ENCODE peak calls at places on chromosome 13, in seven cellular contexts. Y, O, Q, P, N, J and W are unnamed samples.

GRCh38 chr13:74511523-74511922 is 377.3 kb upstream of the KLF12 start:
- DNase-seq in P (no peak), N (no peak), J (no peak), Y (no peak), Q (no peak), O (no peak), W (no peak)

GRCh38 chr13:39773833-39774232 is 118.4 kb downstream of the COG6 start:
- DNase-seq in J (no peak), Q (no peak), N (peak), O (peak), P (no peak), Y (no peak), W (no peak)

GRCh38 chr13:49679244-49679643 is 12.0 kb downstream of the EBPL start:
- DNase-seq in P (no peak), O (peak), N (no peak), J (no peak), Q (no peak), Y (peak), W (no peak)

GRCh38 chr13:94140027-94140426 is 339.5 kb downstream of the DCT start:
- DNase-seq in Q (no peak), N (no peak), P (no peak), J (no peak), Y (no peak), O (no peak), W (no peak)

GRCh38 chr13:33441015-33441414 is 155.5 kb upstream of the STARD13 start:
- DNase-seq in Y (peak), Q (no peak), N (peak), J (no peak), O (peak), P (no peak), W (peak)

GRCh38 chr13:65638572-65639168 is 1591.5 kb downstream of the PCDH9 start:
- DNase-seq in N (peak), P (no peak), O (peak), J (no peak), Q (no peak), Y (peak), W (no peak)

GRCh38 chr13:64551755-64552154 is 2678.4 kb downstream of the PCDH9 start:
- DNase-seq in O (peak), Y (no peak), N (peak), P (no peak), Q (no peak), J (no peak), W (no peak)

GRCh38 chr13:107866666-107867623 is 348.4 kb downstream of the LIG4 start:
- DNase-seq in P (no peak), J (no peak), Q (no peak), N (peak), O (peak), Y (no peak), W (peak)

GRCh38 chr13:73842621-73843020 is 291.6 kb downstream of the KLF12 start:
- DNase-seq in Q (no peak), O (no peak), P (no peak), N (no peak), J (no peak), Y (no peak), W (no peak)

GRCh38 chr13:50085063-50085462 is 69.8 kb downstream of the KCNRG start:
- DNase-seq in N (peak), J (no peak), O (peak), P (no peak), Y (no peak), Q (no peak), W (no peak)

GRCh38 chr13:73429691-73430090 is 370.9 kb downstream of the KLF5 start:
- DNase-seq in Y (no peak), J (no peak), N (peak), Q (no peak), P (no peak), O (no peak), W (no peak)

GRCh38 chr13:72255908-72256307 is 388.9 kb upstream of the DACH1 start:
- DNase-seq in J (no peak), O (peak), Q (no peak), Y (no peak), N (peak), P (no peak), W (peak)

GRCh38 chr13:40190656-40191100 is 475.8 kb downstream of the FOXO1 start:
- DNase-seq in J (peak), P (peak), O (peak), Y (peak), Q (peak), N (peak), W (no peak)

GRCh38 chr13:70941454-70941853 is 833.2 kb upstream of the KLHL1 start:
- DNase-seq in P (no peak), N (no peak), J (no peak), Y (no peak), Q (no peak), O (no peak), W (no peak)

GRCh38 chr13:49620170-49620621 is 8.1 kb upstream of the ARL11 start:
- DNase-seq in O (no peak), N (no peak), J (no peak), Y (no peak), P (no peak), Q (no peak), W (no peak)

GRCh38 chr13:42524487-42525034 is 49.4 kb upstream of the TNFSF11 start:
- DNase-seq in J (no peak), Y (no peak), N (peak), O (peak), Q (no peak), P (no peak), W (no peak)

GRCh38 chr13:25844559-25845434 is 207.0 kb downstream of the SHISA2 start:
- DNase-seq in O (peak), Q (no peak), N (no peak), J (no peak), P (no peak), Y (no peak), W (no peak)

GRCh38 chr13:25372275-25373081 is 704 bp downstream of the ATP8A2 start:
- DNase-seq in Y (no peak), N (no peak), P (no peak), J (no peak), Q (no peak), O (no peak), W (no peak)

GRCh38 chr13:85333511-85333910 is 465.7 kb downstream of the SLITRK6 start:
- DNase-seq in P (no peak), Y (no peak), J (no peak), O (no peak), N (no peak), Q (no peak), W (no peak)

GRCh38 chr13:94433055-94433947 is 46.2 kb downstream of the DCT start:
- DNase-seq in Y (no peak), J (no peak), O (no peak), N (no peak), P (no peak), Q (no peak), W (no peak)

GRCh38 chr13:73335226-73335625 is 276.4 kb downstream of the KLF5 start:
- DNase-seq in J (no peak), O (peak), P (no peak), Q (no peak), N (peak), Y (no peak), W (no peak)

GRCh38 chr13:23212621-23213020 is 31.8 kb downstream of the SGCG start:
- DNase-seq in N (no peak), Q (no peak), Y (no peak), O (peak), J (no peak), P (no peak), W (no peak)

GRCh38 chr13:20860844-20861243 is 41.7 kb downstream of the XPO4 start:
- DNase-seq in N (no peak), O (no peak), P (no peak), Y (no peak), J (no peak), Q (no peak), W (no peak)

GRCh38 chr13:25598421-25598820 is 226.6 kb downstream of the ATP8A2 start:
- DNase-seq in Y (no peak), P (no peak), O (no peak), J (no peak), N (no peak), Q (no peak), W (no peak)

GRCh38 chr13:97223711-97224461 is 1.8 kb downstream of the MBNL2 start:
- DNase-seq in P (no peak), N (peak), Y (peak), Q (peak), O (peak), J (no peak), W (no peak)

GRCh38 chr13:97226788-97227627 is 4.9 kb downstream of the MBNL2 start:
- DNase-seq in J (peak), N (no peak), Q (no peak), O (no peak), Y (no peak), P (no peak), W (no peak)

GRCh38 chr13:97225533-97225932 is 3.4 kb downstream of the MBNL2 start:
- DNase-seq in O (no peak), J (no peak), P (no peak), N (no peak), Q (no peak), Y (no peak), W (no peak)

GRCh38 chr13:97224544-97225324 is 2.6 kb downstream of the MBNL2 start:
- DNase-seq in Y (peak), P (no peak), N (peak), Q (no peak), J (peak), O (peak), W (peak)

DNA sequence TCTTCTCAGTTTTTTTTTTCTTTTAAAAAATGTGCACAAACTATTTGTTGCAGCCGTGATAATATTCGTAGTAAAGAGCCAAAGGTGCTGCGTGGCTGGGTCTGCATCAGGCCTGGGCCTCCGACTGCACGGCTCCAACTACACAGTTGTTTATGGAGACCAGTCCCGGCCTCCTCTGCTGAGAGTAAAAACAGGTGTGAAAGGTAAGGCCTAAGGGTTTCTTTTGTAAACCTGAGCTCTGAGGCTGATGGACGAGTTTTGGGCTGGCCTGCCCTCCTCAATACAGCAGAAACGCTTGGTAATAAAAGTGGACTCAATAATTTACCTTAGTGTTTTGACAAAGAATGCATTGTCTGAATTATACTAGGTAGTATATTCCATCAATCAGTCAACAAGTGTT is 3.9 kb downstream of the MBNL2 start:
- DNase-seq in Y (no peak), Q (no peak), P (no peak), O (no peak), J (no peak), N (no peak), W (peak)
- H3K4me3 ChIP-seq in Y (peak), Q (peak), P (peak), O (peak), J (peak), N (no peak), W (no peak)

GRCh38 chr13:30618186-30618937 is 642 bp downstream of the USPL1 start:
- DNase-seq in Q (peak), Y (no peak), P (no peak), O (no peak), N (no peak), J (peak), W (peak)

GRCh38 chr13:30618938-30619289 is 1.2 kb downstream of the USPL1 start:
- DNase-seq in P (no peak), N (no peak), O (no peak), Q (no peak), Y (no peak), J (no peak), W (no peak)

GRCh38 chr13:30616927-30617314 is 799 bp upstream of the USPL1 start:
- DNase-seq in Y (peak), J (peak), Q (peak), O (peak), N (peak), P (peak), W (peak)

GRCh38 chr13:30617315-30618185 is at the start of gene USPL1:
- DNase-seq in N (peak), Y (peak), Q (peak), P (peak), J (peak), O (peak), W (peak)

GRCh38 chr13:30619731-30620130 is 2.0 kb downstream of the USPL1 start:
- DNase-seq in Q (no peak), J (no peak), P (no peak), O (peak), N (peak), Y (no peak), W (no peak)
- H3K4me3 ChIP-seq in Q (no peak), J (peak), P (peak), O (peak), N (peak), Y (peak), W (no peak)

DNA sequence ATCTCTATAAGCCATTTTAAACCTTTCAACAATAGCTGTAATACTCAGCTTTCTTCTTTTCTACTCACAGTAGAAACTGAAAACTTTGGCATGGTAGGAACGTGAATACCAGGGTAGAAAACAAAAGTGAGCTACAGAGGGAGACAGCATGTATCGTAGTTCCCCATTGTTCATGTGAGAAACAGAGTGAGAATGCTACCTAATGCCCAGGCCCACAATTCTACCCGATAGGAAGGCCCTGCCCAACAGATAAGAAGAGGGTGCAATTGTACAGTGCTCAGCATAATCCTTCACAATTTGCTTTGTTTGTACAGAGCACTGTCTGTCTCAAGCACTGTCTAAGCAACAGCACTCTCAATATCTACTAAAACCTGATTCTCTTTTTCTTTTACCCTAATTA is 322.4 kb downstream of the EFNB2 start:
- DNase-seq in Y (no peak), J (no peak), Q (no peak), P (no peak), N (no peak), O (no peak), W (no peak)
- H3K4me3 ChIP-seq in Y (no peak), J (no peak), Q (no peak), P (no peak), N (no peak), O (no peak), W (no peak)

DNA sequence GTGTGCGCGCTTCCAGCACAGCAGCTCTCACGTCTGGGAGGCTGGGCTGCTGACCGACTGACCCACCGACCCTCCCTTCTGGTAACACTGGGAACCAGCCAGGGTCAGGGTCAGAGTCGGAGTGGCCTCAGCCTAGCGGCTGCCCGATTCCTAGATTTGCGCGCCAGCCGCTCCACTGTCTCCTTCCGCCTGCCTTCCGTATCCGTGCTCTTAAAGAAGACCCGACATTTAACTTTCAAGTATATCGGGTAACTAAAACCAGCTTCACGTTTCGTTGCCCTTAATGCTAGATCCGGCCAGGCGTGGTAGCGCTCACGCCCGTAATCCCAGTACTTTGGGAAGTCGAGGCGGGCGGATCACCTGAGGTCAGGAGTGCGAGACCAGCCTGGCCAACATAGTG is 41.1 kb downstream of the SERP2 start:
- DNase-seq in P (no peak), Q (no peak), J (no peak), Y (no peak), O (no peak), N (no peak), W (no peak)
- H3K4me3 ChIP-seq in P (no peak), Q (no peak), J (no peak), Y (no peak), O (no peak), N (no peak), W (no peak)

GRCh38 chr13:113098163-113098732 is 7.3 kb upstream of the F7 start:
- DNase-seq in N (no peak), Q (no peak), Y (no peak), P (no peak), J (no peak), O (peak), W (no peak)
- H3K4me3 ChIP-seq in N (no peak), Q (no peak), Y (no peak), P (no peak), J (no peak), O (no peak), W (no peak)